ENCODE peak calls at places on chromosomes 6 and 20, in six cellular contexts. A, X, K, F, U and N are unnamed samples.

GRCh38 chr6:109834131-109834530 is 143.0 kb downstream of the FIG4 start:
- DNase-seq in X (no peak), U (peak), K (no peak), F (no peak), A (no peak), N (no peak)

GRCh38 chr20:32563311-32564272 is 21.5 kb downstream of the NOL4L start:
- DNase-seq in F (no peak), U (no peak), K (no peak), A (no peak), X (no peak), N (no peak)

GRCh38 chr6:111462770-111463391 is 20.1 kb downstream of the REV3L start:
- DNase-seq in F (no peak), U (peak), X (peak), A (no peak), K (no peak), N (no peak)

GRCh38 chr6:156395276-156395675 is 381.9 kb upstream of the ARID1B start:
- DNase-seq in U (no peak), A (peak), F (peak), K (peak), X (no peak), N (no peak)

GRCh38 chr6:149201068-149201655 is 116.3 kb upstream of the TAB2 start:
- DNase-seq in X (no peak), K (no peak), U (no peak), F (no peak), A (no peak), N (no peak)

GRCh38 chr6:97215157-97215769 is 67.8 kb downstream of the MMS22L start:
- DNase-seq in A (no peak), K (no peak), F (no peak), X (peak), U (peak), N (peak)

GRCh38 chr20:17966432-17967312 is 1.9 kb downstream of the SNX5 start:
- DNase-seq in K (no peak), F (no peak), U (peak), X (peak), A (peak), N (peak)

GRCh38 chr6:79378957-79379356 is 144.5 kb upstream of the HMGN3 start:
- DNase-seq in K (no peak), F (no peak), X (no peak), U (no peak), A (no peak), N (no peak)

GRCh38 chr6:31498748-31499147 is 803 bp downstream of the MICB start:
- DNase-seq in U (peak), A (no peak), X (no peak), F (no peak), K (no peak), N (no peak)

GRCh38 chr6:131292145-131292938 is 157.1 kb downstream of the AKAP7 start:
- DNase-seq in X (peak), U (no peak), A (no peak), F (no peak), K (no peak), N (no peak)

GRCh38 chr20:63636752-63637633 is 10.1 kb upstream of the GMEB2 start:
- DNase-seq in F (no peak), X (no peak), U (peak), A (no peak), K (no peak), N (no peak)

GRCh38 chr6:144138542-144138941 is 11.8 kb upstream of the STX11 start:
- DNase-seq in F (no peak), K (no peak), X (no peak), A (no peak), U (no peak), N (no peak)

GRCh38 chr20:40192529-40192928 is 496.5 kb downstream of the MAFB start:
- DNase-seq in K (no peak), A (no peak), F (no peak), X (no peak), U (no peak), N (no peak)

GRCh38 chr6:45835725-45836437 is 179.8 kb downstream of the CLIC5 start:
- DNase-seq in U (peak), F (no peak), K (no peak), X (no peak), A (no peak), N (peak)

GRCh38 chr20:56328861-56329260 is 29.9 kb upstream of the FAM210B start:
- DNase-seq in U (peak), K (no peak), A (no peak), X (peak), F (no peak), N (no peak)

GRCh38 chr20:33781945-33782344 is 29.2 kb upstream of the CHMP4B start:
- DNase-seq in A (no peak), U (no peak), K (no peak), X (no peak), F (no peak), N (no peak)

GRCh38 chr6:126170875-126171489 is 168.9 kb upstream of the CENPW start:
- DNase-seq in X (peak), K (peak), A (no peak), F (no peak), U (peak), N (peak)

GRCh38 chr20:38726849-38727601 is 2.7 kb downstream of the SLC32A1 start:
- DNase-seq in A (no peak), K (peak), X (peak), U (no peak), F (no peak), N (no peak)

GRCh38 chr6:52689857-52690256 is 18.9 kb downstream of the TMEM14A start:
- DNase-seq in U (no peak), A (no peak), F (no peak), X (no peak), K (no peak), N (no peak)

GRCh38 chr6:134902907-134903306 is 47.0 kb downstream of the ALDH8A1 start:
- DNase-seq in F (no peak), X (no peak), K (no peak), A (no peak), U (no peak), N (no peak)

GRCh38 chr6:85726206-85726605 is 83.5 kb upstream of the SYNCRIP start:
- DNase-seq in U (no peak), F (no peak), A (no peak), K (no peak), X (no peak), N (peak)

GRCh38 chr6:119333707-119334295 is 15.8 kb downstream of the MAN1A1 start:
- DNase-seq in K (peak), X (peak), U (no peak), F (no peak), A (peak), N (no peak)